ENCODE peak calls at places on chromosomes 1 and 21, in five cellular contexts. A is fibroblast of the aortic adventitia, U is AG10803, G is right lobe of liver, C is sigmoid colon. Y is an unnamed sample.

GRCh38 chr1:161962094-161962887 is 61.4 kb downstream of the OLFML2B start:
- DNase-seq in A (peak; percentile 88), U (peak; percentile 92), G (no peak), C (no peak), Y (peak; percentile 88)

GRCh38 chr21:36203603-36203889 is 46.9 kb downstream of the DOP1B start:
- DNase-seq in A (peak; percentile 78), U (peak; percentile 78), G (peak; percentile 28), C (no peak), Y (peak; percentile 65)

GRCh38 chr1:92886886-92887419 is 55.1 kb downstream of the RPL5 start:
- DNase-seq in A (no peak), U (no peak), G (peak; percentile 58), C (no peak), Y (no peak)

GRCh38 chr1:38289034-38289433 is 242.4 kb upstream of the POU3F1 start:
- DNase-seq in A (no peak), U (no peak), G (no peak), C (no peak), Y (no peak)

GRCh38 chr1:17926906-17927305 is 171.8 kb downstream of the ACTL8 start:
- DNase-seq in A (no peak), U (no peak), G (no peak), C (no peak), Y (no peak)

GRCh38 chr21:45599146-45599581 is 44.4 kb upstream of the PCBP3 start:
- DNase-seq in A (no peak), U (no peak), G (no peak), C (peak; percentile 53), Y (no peak)

GRCh38 chr1:39409055-39409816 is 82.2 kb upstream of the BMP8A start:
- DNase-seq in A (peak; percentile 82), U (peak; percentile 87), G (peak; percentile 57), C (peak; percentile 80), Y (peak; percentile 82)

GRCh38 chr1:205554016-205554811 is 49.7 kb downstream of the CDK18 start:
- DNase-seq in A (no peak), U (no peak), G (no peak), C (no peak), Y (no peak)

GRCh38 chr1:50742523-50742922 is 217.5 kb downstream of the FAF1 start:
- DNase-seq in A (no peak), U (no peak), G (no peak), C (no peak), Y (no peak)

GRCh38 chr1:85611856-85612255 is 31.3 kb downstream of the CCN1 start:
- DNase-seq in A (peak; percentile 100), U (peak; percentile 100), G (no peak), C (peak; percentile 70), Y (peak; percentile 99)

GRCh38 chr1:225049594-225049993 is 120.1 kb downstream of the DNAH14 start:
- DNase-seq in A (no peak), U (no peak), G (no peak), C (no peak), Y (no peak)

GRCh38 chr1:3491291-3492246 is 37.1 kb downstream of the ARHGEF16 start:
- DNase-seq in A (peak; percentile 49), U (peak; percentile 31), G (peak; percentile 77), C (peak; percentile 84), Y (peak; percentile 26)

GRCh38 chr1:228786361-228787129 is 51.3 kb downstream of the RHOU start:
- DNase-seq in A (no peak), U (no peak), G (no peak), C (no peak), Y (no peak)

GRCh38 chr1:59691261-59691660 is 123.5 kb upstream of the HOOK1 start:
- DNase-seq in A (peak; percentile 65), U (peak; percentile 24), G (no peak), C (peak; percentile 82), Y (no peak)

GRCh38 chr1:27007909-27008582 is 4.6 kb downstream of the TENT5B start:
- DNase-seq in A (no peak), U (peak; percentile 75), G (no peak), C (no peak), Y (peak; percentile 75)

GRCh38 chr1:32893198-32894018 is 7.1 kb downstream of the HPCA start:
- DNase-seq in A (no peak), U (no peak), G (no peak), C (peak; percentile 77), Y (peak; percentile 21)

GRCh38 chr1:234556245-234556943 is 53.6 kb downstream of the IRF2BP2 start:
- DNase-seq in A (no peak), U (no peak), G (no peak), C (no peak), Y (no peak)

GRCh38 chr1:231421616-231421970 is 494 bp downstream of the EGLN1 start:
- DNase-seq in A (no peak), U (peak; percentile 44), G (peak; percentile 49), C (peak; percentile 70), Y (peak; percentile 63)

GRCh38 chr21:42479582-42479981 is 16.4 kb downstream of the RSPH1 start:
- DNase-seq in A (no peak), U (no peak), G (no peak), C (no peak), Y (no peak)
- TF ChIP-seq CTCF in A (no peak), U (no peak), G (no peak), C (no peak), Y (no peak)

DNA sequence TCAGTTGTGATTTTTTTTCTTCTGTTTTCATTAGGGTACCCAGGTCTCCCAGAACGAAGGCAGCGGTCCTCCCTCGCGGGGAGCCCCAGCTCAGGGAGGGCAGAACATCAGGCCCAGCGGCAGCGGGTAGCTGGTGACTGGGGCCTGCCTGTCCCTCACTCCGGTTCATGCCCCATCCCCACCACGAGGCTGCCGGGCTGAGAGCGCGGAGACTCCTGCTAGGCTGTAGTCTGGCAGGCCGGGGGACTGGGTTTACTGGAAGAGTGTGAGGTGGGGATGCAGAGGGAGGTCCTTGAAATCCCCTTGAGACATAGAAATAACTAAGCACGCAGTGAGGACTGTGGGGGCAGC is 10.5 kb downstream of the BRINP2 start:
- DNase-seq in A (no peak), U (no peak), G (peak; percentile 24), C (no peak), Y (no peak)
- H3K4me3 ChIP-seq in A (peak overlapping the region; percentile 41), U (peak overlapping the region; percentile 16), G (peak overlapping the region; percentile 24), C (peak overlapping the region; percentile 16), Y (no peak overlapping the region)

DNA sequence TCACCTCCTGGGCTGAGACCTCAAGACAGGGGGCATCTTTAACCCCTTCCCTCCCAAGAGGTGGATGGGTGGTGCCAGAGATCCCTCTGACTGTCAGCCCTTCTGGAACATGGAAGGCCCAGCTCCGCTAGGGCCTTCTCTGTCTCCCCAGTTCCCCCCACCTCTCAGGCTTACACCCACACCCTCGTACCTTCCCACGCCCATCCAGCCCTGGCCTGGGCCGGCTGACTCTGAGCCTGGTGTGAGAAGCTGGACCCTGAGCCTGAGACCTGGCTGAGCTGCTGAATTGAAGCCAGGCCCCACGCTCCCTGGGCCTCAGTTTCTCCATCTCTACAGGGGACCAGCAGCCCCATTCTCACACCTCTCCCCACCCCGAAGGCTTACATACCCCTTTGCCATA is 5.4 kb downstream of the EPHA2 start:
- DNase-seq in A (no peak), U (no peak), G (no peak), C (no peak), Y (no peak)
- TF ChIP-seq CTCF in A (no peak), U (no peak), G (no peak), C (no peak), Y (no peak)

GRCh38 chr1:48471103-48471502 is 901 bp downstream of the SPATA6 start:
- DNase-seq in A (peak; percentile 16), U (no peak), G (no peak), C (peak; percentile 75), Y (no peak)

GRCh38 chr1:48472747-48473146 is 743 bp upstream of the SPATA6 start:
- DNase-seq in A (no peak), U (no peak), G (no peak), C (no peak), Y (peak; percentile 2)

GRCh38 chr1:48469616-48470500 is 2.1 kb downstream of the SPATA6 start:
- DNase-seq in A (peak; percentile 85), U (peak; percentile 73), G (no peak), C (peak; percentile 80), Y (peak; percentile 52)

GRCh38 chr1:48471603-48472576 is at the start of gene SPATA6:
- DNase-seq in A (peak; percentile 93), U (peak; percentile 90), G (peak; percentile 99), C (peak; percentile 99), Y (peak; percentile 94)

GRCh38 chr1:48470506-48470905 is 1.5 kb downstream of the SPATA6 start:
- DNase-seq in A (no peak), U (peak; percentile 8), G (no peak), C (peak; percentile 79), Y (peak; percentile 12)
- H3K4me3 ChIP-seq in A (peak overlapping the region; percentile 75), U (peak overlapping the region; percentile 77), G (peak overlapping the region; percentile 5), C (peak overlapping the region; percentile 95), Y (peak overlapping the region; percentile 24)

DNA sequence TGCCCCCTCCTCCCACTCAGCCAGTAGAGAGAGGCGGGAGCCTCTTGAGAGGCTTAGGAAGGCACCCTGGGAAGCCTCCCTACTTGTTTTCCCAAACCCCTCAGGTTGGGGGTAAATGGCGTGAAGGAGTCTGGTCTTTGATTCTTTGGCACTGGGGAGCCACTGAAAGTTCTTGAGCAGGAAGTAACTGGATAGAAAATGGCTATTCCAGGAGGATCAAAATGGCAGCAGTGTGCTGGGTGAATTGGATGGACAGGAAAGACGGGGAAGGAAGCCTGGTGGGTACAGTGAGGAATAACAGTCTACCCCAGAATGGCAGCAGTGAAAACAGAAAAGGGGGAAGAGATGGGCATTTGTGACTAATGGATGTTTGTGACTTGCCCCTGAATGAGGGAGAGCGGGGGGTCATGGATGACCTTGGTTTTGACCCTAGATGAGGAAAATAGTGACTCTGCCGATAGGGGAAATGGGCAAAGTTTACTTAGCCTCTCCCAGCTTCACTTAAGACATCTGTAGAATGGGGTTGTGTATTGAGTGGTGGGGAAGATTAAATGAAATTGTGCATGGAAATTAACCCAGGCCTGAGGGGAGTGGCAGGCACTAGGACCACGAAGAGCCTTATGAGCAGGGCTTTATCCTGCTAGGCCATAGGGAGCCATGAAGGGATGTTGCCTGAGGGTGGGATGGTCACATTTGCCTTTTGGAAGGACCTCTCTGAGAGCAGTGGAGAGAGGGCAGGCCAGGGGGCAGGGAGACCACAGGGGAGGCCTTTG is 32.7 kb downstream of the TMEM51 start:
- DNase-seq in A (no peak), U (no peak), G (no peak), C (no peak), Y (no peak)
- TF ChIP-seq CTCF in A (no peak), U (no peak), G (no peak), C (no peak), Y (no peak)

DNA sequence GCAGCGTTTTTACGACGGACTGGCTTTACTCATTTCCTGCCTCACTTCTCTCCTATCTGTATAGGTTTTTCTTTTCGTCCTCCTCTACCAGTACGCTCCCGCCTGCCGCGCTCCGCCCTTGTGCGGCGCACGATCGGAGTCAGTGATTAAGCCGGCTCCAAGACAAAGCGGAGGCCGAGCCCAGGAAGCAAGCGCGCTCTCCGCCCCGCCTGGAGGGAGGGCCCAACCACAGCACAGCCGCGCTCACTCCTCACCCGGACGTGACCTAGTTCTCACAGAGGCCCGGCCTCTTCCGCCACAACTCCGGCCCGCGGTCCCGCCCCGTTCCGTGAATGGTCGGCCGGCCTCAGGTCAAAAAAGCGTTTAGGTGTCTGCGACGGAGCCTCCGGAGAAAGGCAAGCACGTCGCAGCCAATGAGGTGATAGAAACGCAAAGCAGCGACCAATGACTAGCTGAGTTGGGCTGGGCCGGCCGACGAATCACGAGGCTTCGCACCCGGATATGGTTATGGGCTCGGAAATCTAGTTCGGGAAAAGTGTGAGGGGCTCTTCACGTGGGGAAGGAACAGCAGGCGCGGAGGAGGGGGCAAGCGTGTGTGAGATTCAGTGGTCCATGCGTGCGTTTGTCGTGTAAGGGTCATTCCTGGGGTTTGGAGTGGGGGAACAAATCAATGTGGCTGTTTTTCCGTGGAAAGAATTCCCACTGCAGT is at the start of gene METTL13:
- DNase-seq in A (peak; percentile 98), U (peak; percentile 99), G (peak; percentile 99), C (peak; percentile 99), Y (peak; percentile 100)
- H3K4me3 ChIP-seq in A (peak within 1 kb of the TSS; percentile 100), U (peak within 1 kb of the TSS; percentile 98), G (peak within 1 kb of the TSS; percentile 84), C (peak within 1 kb of the TSS; percentile 79), Y (peak within 1 kb of the TSS; percentile 98)

Y was measured in fibroblast of villous mesenchyme.